ENCODE peak calls at places on chromosomes 7 and 10, in eight cellular contexts. N, A, V, O, Z, F, X and T are unnamed samples.

GRCh38 chr10:50421026-50421719 is 169.9 kb upstream of the ASAH2 start:
- ATAC-seq in N (no peak), A (peak), V (peak), O (peak), Z (peak), F (peak), X (no peak), T (peak)

GRCh38 chr7:82616059-82616723 is 172.6 kb upstream of the CACNA2D1 start:
- ATAC-seq in N (no peak), A (peak), V (no peak), O (peak), Z (no peak), F (no peak), X (no peak), T (no peak)

GRCh38 chr7:115851291-115851690 is 179.3 kb downstream of the TFEC start:
- ATAC-seq in N (no peak), A (no peak), V (no peak), O (no peak), Z (no peak), F (no peak), X (no peak), T (no peak)

GRCh38 chr10:118704711-118705110 is 50.1 kb downstream of the CACUL1 start:
- ATAC-seq in N (no peak), A (no peak), V (no peak), O (no peak), Z (no peak), F (no peak), X (no peak), T (no peak)

GRCh38 chr10:71077143-71077581 is 135.2 kb upstream of the UNC5B start:
- ATAC-seq in N (no peak), A (no peak), V (peak), O (no peak), Z (no peak), F (no peak), X (no peak), T (peak)

GRCh38 chr7:45098983-45099839 is 10.4 kb upstream of the NACAD start:
- ATAC-seq in N (no peak), A (peak), V (peak), O (peak), Z (no peak), F (peak), X (no peak), T (peak)

GRCh38 chr7:18473119-18473518 is 22.4 kb upstream of the HDAC9 start:
- ATAC-seq in N (no peak), A (no peak), V (no peak), O (no peak), Z (no peak), F (no peak), X (no peak), T (no peak)

GRCh38 chr10:33291053-33291592 is 43.3 kb downstream of the NRP1 start:
- ATAC-seq in N (no peak), A (no peak), V (no peak), O (no peak), Z (no peak), F (no peak), X (peak), T (peak)

GRCh38 chr7:112510743-112511110 is 29.9 kb downstream of the LSMEM1 start:
- ATAC-seq in N (no peak), A (no peak), V (no peak), O (no peak), Z (no peak), F (no peak), X (no peak), T (no peak)

GRCh38 chr10:43307306-43307705 is 40.4 kb upstream of the RASGEF1A start:
- ATAC-seq in N (no peak), A (no peak), V (no peak), O (no peak), Z (no peak), F (no peak), X (no peak), T (no peak)

GRCh38 chr7:75565129-75565528 is 73.0 kb downstream of the SPDYE5 start:
- ATAC-seq in N (peak), A (no peak), V (no peak), O (peak), Z (no peak), F (no peak), X (peak), T (peak)

GRCh38 chr10:110420401-110421193 is 77.1 kb upstream of the DUSP5 start:
- ATAC-seq in N (no peak), A (no peak), V (peak), O (no peak), Z (peak), F (peak), X (no peak), T (no peak)

GRCh38 chr10:109902992-109903947 is 20.0 kb downstream of the XPNPEP1 start:
- ATAC-seq in N (peak), A (no peak), V (peak), O (no peak), Z (no peak), F (peak), X (no peak), T (no peak)

GRCh38 chr10:102175415-102175814 is 23.2 kb downstream of the NOLC1 start:
- ATAC-seq in N (no peak), A (no peak), V (peak), O (no peak), Z (no peak), F (no peak), X (no peak), T (no peak)

GRCh38 chr10:72818076-72818475 is 75.5 kb upstream of the OIT3 start:
- ATAC-seq in N (no peak), A (no peak), V (no peak), O (no peak), Z (no peak), F (no peak), X (no peak), T (no peak)

GRCh38 chr7:17275749-17276671 is 22.4 kb upstream of the AHR start:
- ATAC-seq in N (peak), A (peak), V (peak), O (peak), Z (no peak), F (no peak), X (peak), T (no peak)

GRCh38 chr7:75789501-75789900 is 17.5 kb upstream of the CCL26 start:
- ATAC-seq in N (no peak), A (no peak), V (peak), O (no peak), Z (no peak), F (no peak), X (no peak), T (no peak)

GRCh38 chr7:116180302-116180701 is 30.0 kb upstream of the TES start:
- ATAC-seq in N (no peak), A (peak), V (peak), O (peak), Z (peak), F (peak), X (peak), T (peak)

GRCh38 chr10:93071674-93072224 is 1.9 kb upstream of the CYP26A1 start:
- ATAC-seq in N (no peak), A (no peak), V (no peak), O (peak), Z (no peak), F (no peak), X (no peak), T (no peak)

GRCh38 chr10:78899996-78900714 is 168.6 kb upstream of the ZMIZ1 start:
- ATAC-seq in N (peak), A (no peak), V (peak), O (peak), Z (no peak), F (no peak), X (peak), T (no peak)

GRCh38 chr7:94848992-94849576 is 58.3 kb upstream of the PPP1R9A start:
- ATAC-seq in N (no peak), A (no peak), V (no peak), O (no peak), Z (no peak), F (no peak), X (no peak), T (no peak)

GRCh38 chr7:80815733-80816132 is 103.1 kb downstream of the SEMA3C start:
- ATAC-seq in N (no peak), A (no peak), V (no peak), O (no peak), Z (no peak), F (no peak), X (peak), T (no peak)

GRCh38 chr7:99615989-99616358 is 772 bp upstream of the ZSCAN25 start:
- ATAC-seq in N (no peak), A (no peak), V (no peak), O (no peak), Z (no peak), F (peak), X (no peak), T (no peak)

GRCh38 chr7:94874036-94874745 is 33.2 kb upstream of the PPP1R9A start:
- ATAC-seq in N (no peak), A (no peak), V (no peak), O (no peak), Z (no peak), F (no peak), X (no peak), T (no peak)

GRCh38 chr7:137718360-137718759 is 128.4 kb downstream of the DGKI start:
- ATAC-seq in N (no peak), A (no peak), V (no peak), O (no peak), Z (no peak), F (no peak), X (no peak), T (no peak)

GRCh38 chr7:16933296-16934248 is 51.8 kb upstream of the AGR3 start:
- ATAC-seq in N (no peak), A (peak), V (peak), O (no peak), Z (peak), F (peak), X (peak), T (no peak)

GRCh38 chr7:131501422-131501821 is 55.0 kb downstream of the PODXL start:
- ATAC-seq in N (no peak), A (peak), V (no peak), O (peak), Z (peak), F (peak), X (no peak), T (no peak)

GRCh38 chr10:109701583-109702215 is 221.6 kb downstream of the XPNPEP1 start:
- ATAC-seq in N (no peak), A (no peak), V (no peak), O (peak), Z (no peak), F (no peak), X (no peak), T (no peak)

GRCh38 chr10:104197364-104197763 is 34.8 kb downstream of the CFAP43 start:
- ATAC-seq in N (no peak), A (no peak), V (no peak), O (no peak), Z (no peak), F (no peak), X (no peak), T (peak)